ENCODE peak calls at places on chromosome 12, in four cellular contexts. I is body of pancreas, Y is ovary, J is mesenchymal stem cell. Z is an unnamed sample.

GRCh38 chr12:75725505-75726120 is 214.2 kb upstream of the KRR1 start:
- DNase-seq in I (no peak), Y (no peak), J (peak; percentile 73), Z (no peak)

GRCh38 chr12:125178222-125178621 is 113.0 kb downstream of the AACS start:
- DNase-seq in I (no peak), Y (no peak), J (no peak), Z (no peak)

GRCh38 chr12:115519887-115520286 is 757.6 kb downstream of the MED13L start:
- DNase-seq in I (no peak), Y (no peak), J (no peak), Z (no peak)

GRCh38 chr12:45973526-45973925 is 16.8 kb downstream of the SCAF11 start:
- DNase-seq in I (no peak), Y (no peak), J (no peak), Z (no peak)

GRCh38 chr12:78155546-78155945 is 324.9 kb downstream of the NAV3 start:
- DNase-seq in I (no peak), Y (no peak), J (no peak), Z (no peak)

GRCh38 chr12:27094726-27095125 is 12.3 kb upstream of the C12orf71 start:
- DNase-seq in I (no peak), Y (no peak), J (no peak), Z (no peak)

GRCh38 chr12:79624378-79624777 is 66.4 kb downstream of the PAWR start:
- DNase-seq in I (no peak), Y (no peak), J (no peak), Z (no peak)

GRCh38 chr12:45660330-45660729 is 69.2 kb upstream of the ARID2 start:
- DNase-seq in I (peak; percentile 18), Y (no peak), J (peak; percentile 53), Z (no peak)

GRCh38 chr12:88579572-88579940 is 715 bp downstream of the KITLG start:
- DNase-seq in I (peak; percentile 60), Y (peak; percentile 60), J (peak; percentile 55), Z (peak; percentile 54)

GRCh38 chr12:27619308-27619707 is 76.9 kb upstream of the REP15 start:
- DNase-seq in I (no peak), Y (no peak), J (peak; percentile 89), Z (peak; percentile 38)

GRCh38 chr12:113291586-113291985 is 43.3 kb downstream of the SLC8B1 start:
- DNase-seq in I (no peak), Y (no peak), J (no peak), Z (no peak)

GRCh38 chr12:123076604-123077297 is 74.1 kb downstream of the PITPNM2 start:
- DNase-seq in I (no peak), Y (peak; percentile 42), J (no peak), Z (no peak)

GRCh38 chr12:131098178-131098981 is 144.7 kb downstream of the ADGRD1 start:
- DNase-seq in I (no peak), Y (peak; percentile 5), J (no peak), Z (no peak)

DNA sequence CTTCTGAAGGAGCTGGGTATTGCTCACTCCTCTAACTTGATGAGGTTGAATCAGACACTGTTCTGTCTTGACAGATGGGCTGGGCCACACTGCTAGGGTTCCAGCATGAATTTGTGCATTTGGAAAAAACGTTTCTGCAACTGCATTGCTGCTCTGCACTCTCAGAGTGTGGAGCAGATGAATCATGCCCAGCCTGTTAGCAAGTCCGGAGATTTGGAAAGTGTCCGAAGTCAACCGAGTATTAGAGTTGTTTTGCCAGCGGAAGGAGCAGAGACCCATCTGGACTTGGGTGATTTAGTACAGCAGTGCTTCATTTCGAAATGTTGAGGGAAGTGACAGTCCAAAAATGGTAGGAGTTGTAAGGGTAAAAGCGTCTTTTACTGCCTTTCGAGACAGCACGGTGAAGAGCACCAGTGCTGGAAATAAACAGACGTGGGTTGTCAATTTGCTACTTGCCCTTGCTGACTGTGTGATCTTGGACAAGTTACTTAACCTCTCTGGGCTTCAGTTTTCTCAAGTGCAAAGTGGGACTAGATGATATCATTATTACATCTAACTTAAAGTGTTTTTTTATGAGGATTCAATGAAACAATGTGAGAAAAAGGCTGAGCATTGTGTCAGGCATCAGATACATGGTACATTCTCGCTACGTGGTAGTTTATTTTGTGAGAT is 139.5 kb downstream of the CHST11 start:
- DNase-seq in I (no peak), Y (no peak), J (peak; percentile 95), Z (peak; percentile 42)
- H3K4me3 ChIP-seq in I (no peak overlapping the region), Y (no peak overlapping the region), J (no peak overlapping the region), Z (no peak overlapping the region)

GRCh38 chr12:40011775-40012129 is 94.1 kb downstream of the SLC2A13 start:
- DNase-seq in I (no peak), Y (no peak), J (no peak), Z (no peak)
- H3K4me3 ChIP-seq in I (no peak overlapping the region), Y (no peak overlapping the region), J (no peak overlapping the region), Z (no peak overlapping the region)

GRCh38 chr12:14238224-14238792 is 127.2 kb upstream of the ATF7IP start:
- DNase-seq in I (no peak), Y (no peak), J (peak; percentile 41), Z (peak; percentile 37)

GRCh38 chr12:14243941-14244340 is 121.5 kb upstream of the ATF7IP start:
- DNase-seq in I (no peak), Y (no peak), J (no peak), Z (no peak)

GRCh38 chr12:14239350-14239934 is 126.0 kb upstream of the ATF7IP start:
- DNase-seq in I (no peak), Y (no peak), J (peak; percentile 86), Z (peak; percentile 68)

GRCh38 chr12:14240873-14241220 is 124.6 kb upstream of the ATF7IP start:
- DNase-seq in I (no peak), Y (no peak), J (no peak), Z (no peak)

GRCh38 chr12:14239935-14240872 is 125.3 kb upstream of the ATF7IP start:
- DNase-seq in I (no peak), Y (no peak), J (no peak), Z (peak; percentile 22)
- H3K4me3 ChIP-seq in I (no peak overlapping the region), Y (no peak overlapping the region), J (no peak overlapping the region), Z (no peak overlapping the region)

DNA sequence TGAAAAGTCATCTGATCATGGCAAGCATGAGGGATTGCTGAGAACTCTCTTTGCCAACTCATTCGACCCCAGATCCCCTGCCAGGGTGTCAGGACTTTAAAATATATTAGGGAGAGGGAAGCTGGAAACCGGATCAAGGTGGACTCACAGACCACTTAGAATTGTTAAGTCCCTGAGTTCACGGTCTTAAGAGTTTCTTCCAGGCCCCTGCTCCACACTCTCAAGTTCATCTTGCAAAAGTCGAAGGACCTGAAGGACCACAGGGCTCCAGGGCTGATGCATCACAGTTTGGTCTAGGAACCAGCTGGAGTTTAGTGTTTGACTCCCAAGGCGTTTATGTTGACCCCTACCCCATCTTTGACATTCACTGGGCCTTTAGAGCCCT is 499 bp upstream of the RASSF9 start:
- DNase-seq in I (no peak), Y (no peak), J (peak; percentile 3), Z (no peak)
- H3K4me3 ChIP-seq in I (no peak overlapping the region), Y (no peak overlapping the region), J (no peak overlapping the region), Z (peak overlapping the region; percentile 30)

GRCh38 chr12:25051583-25052190 is 102.8 kb upstream of the BCAT1 start:
- DNase-seq in I (no peak), Y (no peak), J (no peak), Z (no peak)
- H3K4me3 ChIP-seq in I (no peak overlapping the region), Y (no peak overlapping the region), J (no peak overlapping the region), Z (no peak overlapping the region)

DNA sequence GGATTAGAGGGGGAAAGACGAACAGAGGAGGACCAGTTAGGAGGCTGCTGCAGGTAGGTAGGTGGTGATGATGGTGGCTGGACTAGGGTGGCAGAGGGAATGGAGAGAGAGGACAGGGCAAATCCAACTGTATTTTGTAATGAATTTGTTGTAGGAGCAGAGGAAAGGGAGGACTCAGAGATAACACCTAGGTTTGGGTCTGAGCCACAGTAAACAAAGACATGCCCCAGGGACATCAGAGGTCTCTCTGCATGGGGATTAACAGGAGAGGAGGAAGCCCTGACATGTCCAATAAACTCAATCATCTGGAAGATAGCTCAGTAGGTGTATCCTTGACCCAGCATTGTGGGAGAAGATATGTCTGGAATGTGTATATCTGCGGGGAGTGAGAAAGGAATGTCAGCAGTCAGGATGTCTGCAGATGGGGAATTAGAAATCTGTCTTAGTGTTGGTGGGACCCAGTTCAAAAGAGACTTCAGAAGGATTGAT is 4.7 kb upstream of the SLC48A1 start:
- DNase-seq in I (no peak), Y (no peak), J (no peak), Z (no peak)
- H3K4me3 ChIP-seq in I (no peak overlapping the region), Y (no peak overlapping the region), J (no peak overlapping the region), Z (no peak overlapping the region)

GRCh38 chr12:54030889-54031860 is 1.7 kb upstream of the HOXC5 start:
- DNase-seq in I (no peak), Y (peak; percentile 85), J (peak; percentile 92), Z (peak; percentile 74)

GRCh38 chr12:54030442-54030801 is 2.2 kb downstream of the HOXC6 start:
- DNase-seq in I (no peak), Y (no peak), J (peak; percentile 50), Z (no peak)

GRCh38 chr12:54028324-54029201 is at the start of gene HOXC6:
- DNase-seq in I (no peak), Y (peak; percentile 67), J (peak; percentile 81), Z (peak; percentile 62)

GRCh38 chr12:54027442-54027786 is 826 bp upstream of the HOXC6 start:
- DNase-seq in I (no peak), Y (no peak), J (no peak), Z (no peak)

DNA sequence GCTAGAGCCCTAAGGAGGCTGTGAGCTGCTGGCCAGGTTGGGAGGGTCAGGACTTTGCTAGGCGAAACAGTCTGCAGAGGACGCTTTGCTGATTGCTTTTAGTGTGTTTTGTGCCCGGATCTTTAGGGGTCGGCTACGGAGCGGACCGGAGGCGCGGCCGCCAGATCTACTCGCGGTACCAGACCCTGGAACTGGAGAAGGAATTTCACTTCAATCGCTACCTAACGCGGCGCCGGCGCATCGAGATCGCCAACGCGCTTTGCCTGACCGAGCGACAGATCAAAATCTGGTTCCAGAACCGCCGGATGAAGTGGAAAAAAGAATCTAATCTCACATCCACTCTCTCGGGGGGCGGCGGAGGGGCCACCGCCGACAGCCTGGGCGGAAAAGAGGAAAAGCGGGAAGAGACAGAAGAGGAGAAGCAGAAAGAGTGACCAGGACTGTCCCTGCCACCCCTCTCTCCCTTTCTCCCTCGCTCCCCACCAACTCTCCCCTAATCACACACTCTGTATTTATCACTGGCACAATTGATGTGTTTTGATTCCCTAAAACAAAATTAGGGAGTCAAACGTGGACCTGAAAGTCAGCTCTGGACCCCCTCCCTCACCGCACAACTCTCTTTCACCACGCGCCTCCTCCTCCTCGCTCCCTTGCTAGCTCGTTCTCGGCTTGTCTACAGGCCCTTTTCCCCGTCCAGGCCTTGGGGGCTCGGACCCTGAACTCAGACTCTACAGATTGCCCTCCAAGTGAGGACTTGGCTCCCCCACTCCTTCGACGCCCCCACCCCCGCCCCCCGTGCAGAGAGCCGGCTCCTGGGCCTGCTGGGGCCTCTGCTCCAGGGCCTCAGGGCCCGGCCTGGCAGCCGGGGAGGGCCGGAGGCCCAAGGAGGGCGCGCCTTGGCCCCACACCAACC is 1.5 kb downstream of the HOXC6 start:
- DNase-seq in I (no peak), Y (peak; percentile 61), J (peak; percentile 56), Z (no peak)
- H3K4me3 ChIP-seq in I (no peak overlapping the region), Y (no peak overlapping the region), J (peak overlapping the region; percentile 57), Z (no peak overlapping the region)